ENCODE peak calls at places on chromosomes 16 and 17, in five cellular contexts. V is K562, T is HepG2, Z is GM12878, B is H1. Y is an unnamed sample.

GRCh38 chr16:31005350-31006085 is 4.9 kb downstream of the STX1B start:
- DNase-seq in V (no peak), T (no peak), Z (no peak), B (no peak), Y (peak)

GRCh38 chr16:81601601-81602251 is 157.1 kb downstream of the CMIP start:
- DNase-seq in V (no peak), T (no peak), Z (no peak), B (no peak), Y (peak)

GRCh38 chr17:44863254-44863918 is 15.7 kb downstream of the HIGD1B start:
- DNase-seq in V (no peak), T (peak), Z (no peak), B (no peak), Y (no peak)

GRCh38 chr16:1613240-1613639 is 1.1 kb downstream of the CRAMP1 start:
- DNase-seq in V (no peak), T (no peak), Z (no peak), B (no peak), Y (no peak)

GRCh38 chr17:56317351-56318208 is 164.3 kb downstream of the ANKFN1 start:
- DNase-seq in V (no peak), T (no peak), Z (no peak), B (no peak), Y (no peak)

GRCh38 chr16:66304151-66304550 is 62.3 kb upstream of the CDH5 start:
- DNase-seq in V (no peak), T (no peak), Z (no peak), B (no peak), Y (no peak)

GRCh38 chr16:14364386-14365199 is 265.5 kb downstream of the PARN start:
- DNase-seq in V (peak), T (peak), Z (no peak), B (no peak), Y (no peak)

GRCh38 chr17:82227629-82228277 is 1.1 kb upstream of the SLC16A3 start:
- DNase-seq in V (no peak), T (no peak), Z (no peak), B (no peak), Y (no peak)

GRCh38 chr16:81973737-81974136 is 37.5 kb downstream of the SDR42E1 start:
- DNase-seq in V (no peak), T (no peak), Z (no peak), B (peak), Y (no peak)

GRCh38 chr16:59046335-59046734 is 312.2 kb upstream of the GOT2 start:
- DNase-seq in V (no peak), T (no peak), Z (no peak), B (no peak), Y (no peak)

GRCh38 chr17:76146053-76146875 is 5.2 kb upstream of the FOXJ1 start:
- DNase-seq in V (no peak), T (no peak), Z (no peak), B (no peak), Y (no peak)

GRCh38 chr16:57341441-57342303 is 16.9 kb upstream of the CCL22 start:
- DNase-seq in V (no peak), T (no peak), Z (no peak), B (no peak), Y (peak)
- TF ChIP-seq EP300 in V (no peak), T (no peak), Z (no peak), B (no peak), Y (no peak)

GRCh38 chr16:28297308-28297707 is 5.0 kb downstream of the SBK1 start:
- DNase-seq in V (no peak), T (no peak), Z (no peak), B (no peak), Y (no peak)
- TF ChIP-seq RAD21 in V (no peak), T (no peak), Z (no peak), B (no peak), Y (no peak)

GRCh38 chr16:72468582-72468981 is 296.6 kb upstream of the PMFBP1 start:
- DNase-seq in V (no peak), T (peak), Z (no peak), B (no peak), Y (no peak)
- TF ChIP-seq YY1 in V (no peak), T (no peak), Z (no peak), B (no peak), Y (no peak)

GRCh38 chr17:58094118-58094517 is 10.9 kb downstream of the DYNLL2 start:
- DNase-seq in V (no peak), T (no peak), Z (no peak), B (no peak), Y (no peak)
- TF ChIP-seq EP300 in V (no peak), T (no peak), Z (no peak), B (no peak), Y (no peak)

GRCh38 chr17:27457405-27457730 is 1.1 kb downstream of the KSR1 start:
- DNase-seq in V (no peak), T (no peak), Z (no peak), B (no peak), Y (no peak)

GRCh38 chr17:27457731-27458523 is 1.7 kb downstream of the KSR1 start:
- DNase-seq in V (peak), T (peak), Z (no peak), B (no peak), Y (peak)

GRCh38 chr17:27459433-27459832 is 3.2 kb downstream of the KSR1 start:
- DNase-seq in V (no peak), T (peak), Z (no peak), B (no peak), Y (peak)

GRCh38 chr17:27456681-27457404 is 595 bp downstream of the KSR1 start:
- DNase-seq in V (no peak), T (no peak), Z (no peak), B (no peak), Y (peak)

GRCh38 chr17:27458524-27458908 is 2.3 kb downstream of the KSR1 start:
- DNase-seq in V (peak), T (no peak), Z (no peak), B (peak), Y (no peak)
- TF ChIP-seq RAD21 in V (no peak), T (no peak), Z (no peak), B (no peak), Y (no peak)

GRCh38 chr16:8581923-8582580 is 8.3 kb downstream of the TMEM114 start:
- DNase-seq in V (no peak), T (no peak), Z (no peak), B (no peak), Y (no peak)
- TF ChIP-seq YY1 in V (no peak), T (no peak), Z (no peak), B (no peak), Y (no peak)

GRCh38 chr17:72422505-72423285 is 301.9 kb downstream of the SOX9 start:
- DNase-seq in V (no peak), T (peak), Z (peak), B (no peak), Y (peak)
- TF ChIP-seq EP300 in V (no peak), T (peak), Z (peak), B (no peak), Y (peak)

DNA sequence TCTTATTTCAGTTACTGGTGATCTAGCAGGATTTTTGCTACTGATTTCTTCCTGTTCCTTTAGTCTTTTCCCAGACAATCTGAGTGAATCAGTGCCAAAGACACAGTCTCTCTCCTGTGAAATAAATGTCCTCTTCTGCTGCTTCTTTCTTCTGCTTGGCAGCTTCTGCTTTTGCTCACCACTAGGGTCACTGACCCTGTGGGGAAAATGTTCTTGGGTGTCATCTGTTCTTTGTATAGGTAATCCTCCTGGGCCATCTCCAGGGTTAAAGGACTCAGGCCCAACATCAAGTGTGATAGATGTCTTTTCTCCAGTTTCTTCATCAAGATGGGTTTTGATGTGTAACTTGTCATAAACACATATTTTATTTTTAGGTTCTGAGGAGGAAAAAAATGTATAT is 5.2 kb downstream of the PALB2 start:
- DNase-seq in V (no peak), T (no peak), Z (no peak), B (no peak), Y (no peak)
- TF ChIP-seq RAD21 in V (no peak), T (no peak), Z (no peak), B (no peak), Y (no peak)

Y was measured in SK-N-SH.